ENCODE peak calls at places on chromosomes 3 and 15, in ten cellular contexts. F, M, W, D, Y, P, E, O, A and S are unnamed samples.

GRCh38 chr3:158434412-158435038 is 136.5 kb upstream of the MLF1 start:
- DNase-seq in D (no peak), W (no peak), F (peak), E (peak), M (peak), O (no peak), P (peak), A (peak), Y (peak), S (peak)

GRCh38 chr3:192063570-192063969 is 602.6 kb downstream of the PYDC2 start:
- DNase-seq in W (no peak), E (peak), Y (peak), D (no peak), F (peak), O (no peak), P (peak), A (peak), M (peak), S (no peak)

GRCh38 chr3:187026321-187026678 is 96.0 kb downstream of the ST6GAL1 start:
- DNase-seq in E (no peak), D (no peak), P (no peak), O (no peak), M (no peak), Y (no peak), F (no peak), A (no peak), W (no peak), S (no peak)

GRCh38 chr3:197501496-197501878 is 54.3 kb downstream of the BDH1 start:
- DNase-seq in A (peak), O (no peak), F (peak), D (no peak), P (peak), M (no peak), Y (no peak), E (no peak), W (no peak), S (no peak)

GRCh38 chr3:190048831-190049541 is 71.7 kb downstream of the P3H2 start:
- DNase-seq in D (no peak), A (peak), M (peak), W (no peak), Y (no peak), F (peak), O (no peak), P (no peak), E (no peak), S (no peak)

GRCh38 chr15:88491158-88491557 is 23.6 kb downstream of the MRPS11 start:
- DNase-seq in M (no peak), D (no peak), Y (no peak), F (no peak), E (no peak), O (no peak), W (no peak), A (no peak), P (no peak), S (no peak)

GRCh38 chr15:68187559-68187958 is 17.6 kb downstream of the CALML4 start:
- DNase-seq in A (peak), O (no peak), W (no peak), Y (peak), E (no peak), P (no peak), F (peak), D (no peak), M (peak), S (no peak)

GRCh38 chr15:41992151-41992802 is 19.9 kb upstream of the EHD4 start:
- DNase-seq in A (no peak), O (no peak), M (no peak), E (no peak), D (peak), F (no peak), P (no peak), W (no peak), Y (no peak), S (no peak)

GRCh38 chr3:57692404-57693191 is at the start of gene DENND6A:
- DNase-seq in M (peak), O (peak), W (peak), E (peak), A (peak), F (peak), D (peak), Y (peak), P (peak), S (peak)

GRCh38 chr3:67723863-67724262 is 69.5 kb upstream of the SUCLG2 start:
- DNase-seq in O (no peak), Y (no peak), E (no peak), F (peak), P (no peak), D (no peak), W (no peak), A (no peak), M (peak), S (no peak)

GRCh38 chr3:14016900-14017475 is 107.7 kb downstream of the CHCHD4 start:
- DNase-seq in P (no peak), W (no peak), O (no peak), Y (no peak), D (no peak), M (no peak), F (no peak), E (no peak), A (no peak), S (no peak)

GRCh38 chr15:90603893-90604292 is 74.2 kb downstream of the CRTC3 start:
- DNase-seq in E (peak), F (peak), A (peak), M (no peak), O (peak), Y (no peak), D (no peak), P (no peak), W (no peak), S (peak)

GRCh38 chr3:167814441-167814951 is 79.0 kb downstream of the SERPINI1 start:
- DNase-seq in A (peak), O (no peak), Y (peak), F (peak), E (no peak), M (peak), P (no peak), W (no peak), D (no peak), S (no peak)

GRCh38 chr3:47556351-47556750 is 22.3 kb downstream of the CSPG5 start:
- DNase-seq in O (no peak), F (no peak), P (no peak), M (no peak), E (no peak), Y (no peak), W (no peak), D (no peak), A (no peak), S (no peak)

GRCh38 chr15:51492528-51492927 is 130.0 kb downstream of the DMXL2 start:
- DNase-seq in O (no peak), P (no peak), W (no peak), Y (no peak), A (no peak), F (no peak), E (no peak), M (no peak), D (no peak), S (no peak)

GRCh38 chr15:74422723-74423442 is 10.9 kb downstream of the SEMA7A start:
- DNase-seq in F (peak), Y (no peak), O (no peak), W (no peak), P (peak), M (peak), D (no peak), A (peak), E (peak), S (peak)